ENCODE peak calls at places on chromosomes 16 and 17, in ten cellular contexts. B is nephron progenitor cell; H is left lung; Q is amniotic epithelial cell; D is T follicular helper cell; Y is T-cell; W is activated naive CD4-positive, alpha-beta T cell; S is GM23248; F is Ammon's horn; O is putamen. R is an unnamed sample.

GRCh38 chr17:45150911-45151809 is 2.9 kb downstream of the HEXIM1 start:
- DNase-seq in Q (no peak), W (no peak), D (no peak), Y (no peak), S (peak), F (no peak), O (no peak), H (no peak), B (no peak), R (peak)

GRCh38 chr16:53773150-53773846 is 69.3 kb downstream of the FTO start:
- DNase-seq in D (no peak), S (peak), H (no peak), Y (peak), W (no peak), F (peak), B (peak), O (peak), Q (peak), R (peak)

GRCh38 chr16:57634171-57634570 is 5.7 kb downstream of the ADGRG1 start:
- DNase-seq in B (no peak), S (peak), O (no peak), F (no peak), H (no peak), D (no peak), Y (no peak), W (no peak), Q (no peak), R (peak)

GRCh38 chr16:19114359-19115147 is 789 bp downstream of the ITPRIPL2 start:
- DNase-seq in B (no peak), S (peak), Y (no peak), F (no peak), W (no peak), Q (peak), D (no peak), O (no peak), H (peak), R (peak)

GRCh38 chr17:48704521-48704920 is 17.8 kb downstream of the PRAC1 start:
- DNase-seq in D (no peak), F (no peak), O (no peak), B (no peak), Q (no peak), Y (no peak), H (no peak), W (no peak), S (no peak), R (no peak)

GRCh38 chr16:2027024-2028010 is 615 bp downstream of the NHERF2 start:
- DNase-seq in W (no peak), O (no peak), B (no peak), S (peak), Q (no peak), D (no peak), F (no peak), H (peak), Y (no peak), R (peak)

GRCh38 chr17:15143524-15143923 is 121.6 kb downstream of the PMP22 start:
- DNase-seq in Q (no peak), F (no peak), W (no peak), O (no peak), S (no peak), B (no peak), Y (no peak), H (no peak), D (no peak), R (no peak)

GRCh38 chr16:66272461-66272860 is 94.0 kb upstream of the CDH5 start:
- DNase-seq in B (no peak), W (no peak), Q (no peak), H (no peak), Y (no peak), F (no peak), D (no peak), O (no peak), S (no peak), R (no peak)

GRCh38 chr16:78375055-78375679 is 275.7 kb downstream of the WWOX start:
- DNase-seq in O (no peak), S (no peak), F (no peak), W (no peak), D (no peak), B (no peak), Y (no peak), H (no peak), Q (no peak), R (no peak)

GRCh38 chr17:27153005-27153404 is 140.9 kb upstream of the WSB1 start:
- DNase-seq in Q (peak), D (no peak), S (peak), F (peak), H (no peak), O (peak), W (no peak), Y (no peak), B (no peak), R (no peak)

GRCh38 chr16:89697616-89698331 is 3.7 kb downstream of the SPATA2L start:
- DNase-seq in S (no peak), Q (no peak), W (no peak), O (no peak), B (no peak), H (peak), Y (no peak), D (no peak), F (no peak), R (no peak)

GRCh38 chr17:44203731-44204452 is 4.2 kb upstream of the ATXN7L3 start:
- DNase-seq in W (no peak), B (peak), Q (peak), Y (peak), S (peak), F (peak), O (no peak), H (no peak), D (no peak), R (peak)

GRCh38 chr17:49916854-49917515 is 52.0 kb upstream of the DLX4 start:
- DNase-seq in H (no peak), S (no peak), B (no peak), Y (no peak), W (no peak), F (no peak), O (no peak), Q (no peak), D (no peak), R (no peak)

GRCh38 chr17:40058865-40059264 is 3.9 kb upstream of the THRA start:
- DNase-seq in D (no peak), O (no peak), H (no peak), Y (no peak), B (no peak), W (no peak), S (no peak), Q (no peak), F (no peak), R (no peak)

GRCh38 chr17:32912218-32912897 is 15.6 kb upstream of the TMEM98 start:
- DNase-seq in Q (peak), Y (no peak), S (peak), F (no peak), H (peak), B (peak), D (no peak), W (no peak), O (peak), R (peak)

R was measured in mesenchymal stem cell.